ENCODE peak calls at places on chromosome 19, in four cellular contexts. One of them, this sample, is unnamed.

GRCh38 chr19:13842294-13843103 is 34.4 kb upstream of the NANOS3 start:
- DNase-seq in progenitor cell of endocrine pancreas: no peak
- DNase-seq in GM06990: peak; percentile 79
- DNase-seq in mucosa of gallbladder: peak; percentile 82
- DNase-seq in this sample: no peak

GRCh38 chr19:6501740-6502648 is at the start of gene TUBB4A:
- DNase-seq in mucosa of gallbladder: no peak
- DNase-seq in progenitor cell of endocrine pancreas: peak; percentile 39
- DNase-seq in GM06990: peak; percentile 47
- DNase-seq in this sample: no peak

GRCh38 chr19:57088125-57088524 is 31.7 kb upstream of the USP29 start:
- DNase-seq in GM06990: no peak
- DNase-seq in mucosa of gallbladder: no peak
- DNase-seq in progenitor cell of endocrine pancreas: no peak
- DNase-seq in this sample: no peak

GRCh38 chr19:15118248-15118647 is 11.0 kb downstream of the SYDE1 start:
- DNase-seq in GM06990: no peak
- DNase-seq in progenitor cell of endocrine pancreas: no peak
- DNase-seq in mucosa of gallbladder: no peak
- DNase-seq in this sample: no peak

GRCh38 chr19:12985049-12985776 is 10.1 kb upstream of the NFIX start:
- DNase-seq in progenitor cell of endocrine pancreas: no peak
- DNase-seq in GM06990: no peak
- DNase-seq in mucosa of gallbladder: peak; percentile 77
- DNase-seq in this sample: no peak

GRCh38 chr19:10292206-10292788 is 2.5 kb downstream of the ICAM5 start:
- DNase-seq in mucosa of gallbladder: peak; percentile 76
- DNase-seq in GM06990: peak; percentile 85
- DNase-seq in progenitor cell of endocrine pancreas: peak; percentile 60
- DNase-seq in this sample: peak; percentile 81

GRCh38 chr19:55440411-55441105 is 2.5 kb downstream of the SHISA7 start:
- DNase-seq in progenitor cell of endocrine pancreas: no peak
- DNase-seq in GM06990: no peak
- DNase-seq in mucosa of gallbladder: no peak
- DNase-seq in this sample: no peak

GRCh38 chr19:9156304-9156703 is 16.1 kb downstream of the ZNF317 start:
- DNase-seq in mucosa of gallbladder: no peak
- DNase-seq in GM06990: no peak
- DNase-seq in progenitor cell of endocrine pancreas: no peak
- DNase-seq in this sample: no peak

GRCh38 chr19:10780368-10780767 is 55.6 kb downstream of the TMED1 start:
- DNase-seq in mucosa of gallbladder: peak; percentile 44
- DNase-seq in progenitor cell of endocrine pancreas: no peak
- DNase-seq in GM06990: no peak
- DNase-seq in this sample: no peak

GRCh38 chr19:38975214-38975860 is at the start of gene FBXO17:
- DNase-seq in mucosa of gallbladder: no peak
- DNase-seq in progenitor cell of endocrine pancreas: peak; percentile 29
- DNase-seq in GM06990: peak; percentile 65
- DNase-seq in this sample: no peak